ENCODE peak calls at places on chromosomes 5 and 9, in eight cellular contexts. D is neural crest cell; G is stimulated activated CD4-positive, alpha-beta T cell treated with anti-CD3 and anti-CD28 coated beads, Interleukin-4, amount 100 ng/mL, for 48 hours; V is MV-4-11; X is NCI-H1092; U is anterior cingulate cortex; A is C1 segment of cervical spinal cord; Y is AG09309. M is an unnamed sample.

GRCh38 chr9:93606187-93606586 is 29.8 kb downstream of the PHF2 start:
- DNase-seq in G (no peak), X (no peak), Y (no peak), D (no peak), U (no peak), V (no peak), A (no peak), M (no peak)

GRCh38 chr5:177370488-177371119 is 12.9 kb downstream of the RGS14 start:
- DNase-seq in V (peak), X (peak), G (no peak), A (peak), U (no peak), D (peak), Y (no peak), M (peak)

GRCh38 chr9:121839726-121840500 is 188.5 kb downstream of the DAB2IP start:
- DNase-seq in V (no peak), D (no peak), A (no peak), G (no peak), U (no peak), X (no peak), Y (no peak), M (no peak)

GRCh38 chr5:142644640-142645361 is 41.1 kb downstream of the FGF1 start:
- DNase-seq in V (no peak), X (no peak), G (no peak), A (peak), U (peak), D (no peak), Y (peak), M (peak)

GRCh38 chr5:31824886-31825774 is 186.2 kb downstream of the PDZD2 start:
- DNase-seq in V (peak), A (peak), X (no peak), Y (peak), D (peak), U (peak), G (peak), M (peak)

GRCh38 chr5:107483196-107483595 is 187.5 kb downstream of the EFNA5 start:
- DNase-seq in X (no peak), Y (no peak), G (no peak), U (no peak), A (no peak), V (no peak), D (no peak), M (no peak)

GRCh38 chr9:23258569-23258968 is 567.5 kb downstream of the ELAVL2 start:
- DNase-seq in A (no peak), D (no peak), V (no peak), G (no peak), Y (no peak), X (no peak), U (no peak), M (no peak)

GRCh38 chr9:93681316-93682154 is 105.2 kb downstream of the PHF2 start:
- DNase-seq in U (no peak), V (no peak), D (peak), G (no peak), X (no peak), A (no peak), Y (no peak), M (peak)

GRCh38 chr5:33491941-33492340 is 51.2 kb downstream of the TARS1 start:
- DNase-seq in U (no peak), X (no peak), G (no peak), V (no peak), A (no peak), Y (no peak), D (no peak), M (no peak)